ENCODE peak calls at places on chromosomes 16 and 17, in eight cellular contexts. V, B, N, R, T, L, Y and W are unnamed samples.
A peak's percentile ranks its signal among the peaks of the same experiment; 100 is the strongest.

GRCh38 chr16:89923640-89924297 is 627 bp downstream of the TUBB3 start:
- DNase-seq in V (no peak), B (peak; percentile 63), N (peak; percentile 49), R (no peak), T (no peak), L (no peak), Y (no peak), W (no peak)

GRCh38 chr17:45077643-45078042 is 16.5 kb downstream of the NMT1 start:
- DNase-seq in V (no peak), B (no peak), N (no peak), R (no peak), T (no peak), L (no peak), Y (no peak), W (no peak)

GRCh38 chr16:50475170-50475569 is 73.0 kb upstream of the NKD1 start:
- DNase-seq in V (no peak), B (no peak), N (no peak), R (peak; percentile 42), T (no peak), L (no peak), Y (no peak), W (no peak)

GRCh38 chr16:88349903-88350900 is 32.6 kb upstream of the ZNF469 start:
- DNase-seq in V (no peak), B (no peak), N (no peak), R (no peak), T (no peak), L (no peak), Y (no peak), W (no peak)

GRCh38 chr16:47888142-47888541 is 267.7 kb downstream of the ABCC12 start:
- DNase-seq in V (no peak), B (no peak), N (no peak), R (no peak), T (no peak), L (peak; percentile 68), Y (no peak), W (peak; percentile 82)

GRCh38 chr17:67054011-67054591 is 9.7 kb downstream of the CACNG1 start:
- DNase-seq in V (no peak), B (no peak), N (no peak), R (peak; percentile 72), T (no peak), L (no peak), Y (no peak), W (no peak)

GRCh38 chr16:4574919-4575705 is 19.0 kb downstream of the C16orf96 start:
- DNase-seq in V (no peak), B (no peak), N (no peak), R (no peak), T (no peak), L (no peak), Y (no peak), W (no peak)

GRCh38 chr17:40071720-40072480 is 9.1 kb downstream of the THRA start:
- DNase-seq in V (peak; percentile 87), B (no peak), N (peak; percentile 97), R (peak; percentile 96), T (peak; percentile 81), L (no peak), Y (no peak), W (no peak)

GRCh38 chr17:80949451-80950421 is 41.9 kb upstream of the CHMP6 start:
- DNase-seq in V (no peak), B (no peak), N (no peak), R (peak; percentile 80), T (no peak), L (no peak), Y (no peak), W (no peak)

GRCh38 chr17:75338335-75338734 is 49.1 kb upstream of the SLC25A19 start:
- DNase-seq in V (no peak), B (no peak), N (no peak), R (no peak), T (no peak), L (peak; percentile 41), Y (no peak), W (no peak)

GRCh38 chr17:14304876-14305636 is 4.2 kb downstream of the HS3ST3B1 start:
- DNase-seq in V (no peak), B (peak; percentile 13), N (no peak), R (peak; percentile 79), T (no peak), L (no peak), Y (no peak), W (no peak)

GRCh38 chr16:58385218-58385773 is 7.0 kb upstream of the GINS3 start:
- DNase-seq in V (no peak), B (no peak), N (no peak), R (no peak), T (no peak), L (no peak), Y (no peak), W (no peak)

GRCh38 chr16:57600952-57601580 is 27.4 kb upstream of the ADGRG1 start:
- DNase-seq in V (no peak), B (no peak), N (no peak), R (no peak), T (no peak), L (no peak), Y (no peak), W (no peak)

GRCh38 chr17:79065105-79065670 is 9.4 kb upstream of the ENGASE start:
- DNase-seq in V (peak; percentile 57), B (no peak), N (peak; percentile 25), R (no peak), T (no peak), L (peak; percentile 39), Y (no peak), W (peak; percentile 78)

GRCh38 chr16:54928016-54928356 is 2.7 kb upstream of the IRX5 start:
- DNase-seq in V (no peak), B (no peak), N (peak; percentile 20), R (no peak), T (no peak), L (peak; percentile 44), Y (no peak), W (no peak)

GRCh38 chr17:63035271-63035670 is 69.2 kb downstream of the TANC2 start:
- DNase-seq in V (no peak), B (no peak), N (peak; percentile 36), R (no peak), T (no peak), L (peak; percentile 90), Y (no peak), W (peak; percentile 86)

GRCh38 chr17:29155235-29155965 is 24.8 kb downstream of the MYO18A start:
- DNase-seq in V (peak; percentile 70), B (peak; percentile 89), N (no peak), R (no peak), T (no peak), L (peak; percentile 68), Y (no peak), W (peak; percentile 74)

GRCh38 chr16:57358527-57359095 is at the start of gene CCL22:
- DNase-seq in V (no peak), B (no peak), N (no peak), R (peak; percentile 82), T (no peak), L (no peak), Y (no peak), W (peak; percentile 41)

GRCh38 chr17:30717290-30718098 is 107.0 kb downstream of the CRLF3 start:
- DNase-seq in V (no peak), B (no peak), N (no peak), R (peak; percentile 36), T (no peak), L (no peak), Y (no peak), W (no peak)

GRCh38 chr17:70225272-70225671 is 55.9 kb downstream of the KCNJ2 start:
- DNase-seq in V (no peak), B (no peak), N (no peak), R (no peak), T (no peak), L (no peak), Y (no peak), W (peak; percentile 28)

GRCh38 chr16:86048221-86048620 is 149.3 kb downstream of the IRF8 start:
- DNase-seq in V (no peak), B (no peak), N (no peak), R (no peak), T (no peak), L (no peak), Y (no peak), W (no peak)

GRCh38 chr17:68491381-68491849 is 20.8 kb upstream of the PRKAR1A start:
- DNase-seq in V (no peak), B (no peak), N (no peak), R (no peak), T (no peak), L (no peak), Y (no peak), W (no peak)

GRCh38 chr16:14193316-14193871 is 122.3 kb downstream of the MRTFB start:
- DNase-seq in V (no peak), B (no peak), N (peak; percentile 82), R (no peak), T (no peak), L (no peak), Y (no peak), W (no peak)

GRCh38 chr17:80872999-80873951 is 118.4 kb upstream of the CHMP6 start:
- DNase-seq in V (no peak), B (no peak), N (no peak), R (no peak), T (no peak), L (no peak), Y (no peak), W (peak; percentile 36)